ENCODE peak calls at places on chromosomes 13 and 19, in six cellular contexts. P, L, Z, X, I and Y are unnamed samples.

GRCh38 chr19:55398200-55398947 is 9.2 kb downstream of the UBE2S start:
- DNase-seq in P (no peak), L (no peak), Z (no peak), X (no peak), I (no peak), Y (no peak)

GRCh38 chr19:53130506-53130905 is 2.2 kb downstream of the ZNF415 start:
- DNase-seq in P (no peak), L (no peak), Z (no peak), X (peak), I (no peak), Y (no peak)

GRCh38 chr19:46218160-46218559 is 11.4 kb upstream of the IGFL1 start:
- DNase-seq in P (peak), L (peak), Z (no peak), X (peak), I (no peak), Y (peak)

GRCh38 chr13:35987572-35988513 is 143.3 kb downstream of the DCLK1 start:
- DNase-seq in P (no peak), L (no peak), Z (no peak), X (no peak), I (no peak), Y (no peak)

GRCh38 chr13:60261432-60262351 is 98.0 kb upstream of the DIAPH3 start:
- DNase-seq in P (no peak), L (no peak), Z (no peak), X (no peak), I (no peak), Y (no peak)

GRCh38 chr19:51002542-51003311 is 1.3 kb upstream of the KLK8 start:
- DNase-seq in P (no peak), L (no peak), Z (no peak), X (no peak), I (peak), Y (peak)

GRCh38 chr13:28679628-28680027 is 20.7 kb downstream of the POMP start:
- DNase-seq in P (no peak), L (peak), Z (no peak), X (no peak), I (no peak), Y (no peak)

GRCh38 chr13:24923305-24923640 is 159.3 kb downstream of the RNF17 start:
- DNase-seq in P (no peak), L (peak), Z (no peak), X (peak), I (no peak), Y (no peak)

GRCh38 chr13:74325106-74325505 is 190.9 kb upstream of the KLF12 start:
- DNase-seq in P (no peak), L (peak), Z (no peak), X (peak), I (peak), Y (no peak)

GRCh38 chr13:113835461-113836274 is 28.2 kb downstream of the GAS6 start:
- DNase-seq in P (no peak), L (peak), Z (no peak), X (no peak), I (no peak), Y (no peak)

GRCh38 chr19:29671393-29672076 is 6.3 kb downstream of the PLEKHF1 start:
- DNase-seq in P (no peak), L (peak), Z (no peak), X (peak), I (peak), Y (peak)

GRCh38 chr13:49343255-49343654 is 95.5 kb downstream of the CDADC1 start:
- DNase-seq in P (no peak), L (no peak), Z (no peak), X (no peak), I (no peak), Y (no peak)

GRCh38 chr19:17627921-17628320 is 60.2 kb downstream of the UNC13A start:
- DNase-seq in P (no peak), L (no peak), Z (peak), X (no peak), I (no peak), Y (no peak)

GRCh38 chr19:35249848-35250711 is 1.3 kb downstream of the LSR start:
- DNase-seq in P (no peak), L (no peak), Z (no peak), X (peak), I (peak), Y (no peak)

GRCh38 chr13:30158774-30159445 is 148.4 kb downstream of the KATNAL1 start:
- DNase-seq in P (no peak), L (peak), Z (no peak), X (peak), I (peak), Y (peak)

GRCh38 chr13:107753286-107753685 is 462.1 kb downstream of the LIG4 start:
- DNase-seq in P (no peak), L (no peak), Z (no peak), X (no peak), I (no peak), Y (no peak)

GRCh38 chr13:93758575-93758974 is 532.0 kb downstream of the GPC6 start:
- DNase-seq in P (no peak), L (peak), Z (no peak), X (no peak), I (no peak), Y (no peak)

GRCh38 chr19:45027371-45027770 is 11.5 kb upstream of the CLASRP start:
- DNase-seq in P (no peak), L (no peak), Z (no peak), X (no peak), I (no peak), Y (no peak)

GRCh38 chr19:6828698-6829633 is 56.5 kb downstream of the VAV1 start:
- DNase-seq in P (no peak), L (no peak), Z (peak), X (no peak), I (no peak), Y (peak)

GRCh38 chr13:111281751-111282311 is 38.6 kb upstream of the TEX29 start:
- DNase-seq in P (no peak), L (peak), Z (no peak), X (no peak), I (no peak), Y (no peak)

GRCh38 chr13:98374750-98375149 is 197.7 kb upstream of the RNF113B start:
- DNase-seq in P (no peak), L (no peak), Z (no peak), X (no peak), I (no peak), Y (no peak)

GRCh38 chr19:34676697-34677385 is at the start of gene SCGB2B2:
- DNase-seq in P (no peak), L (no peak), Z (no peak), X (no peak), I (no peak), Y (no peak)

GRCh38 chr19:42857544-42857867 is 22.0 kb downstream of the PSG1 start:
- DNase-seq in P (no peak), L (no peak), Z (no peak), X (no peak), I (no peak), Y (no peak)

GRCh38 chr19:31402931-31403330 is 53.7 kb upstream of the TSHZ3 start:
- DNase-seq in P (no peak), L (peak), Z (no peak), X (no peak), I (no peak), Y (no peak)

GRCh38 chr13:23753523-23753922 is 135.7 kb downstream of the MIPEP start:
- DNase-seq in P (no peak), L (peak), Z (no peak), X (no peak), I (no peak), Y (peak)

GRCh38 chr13:27228131-27228530 is 23.2 kb upstream of the RPL21 start:
- DNase-seq in P (no peak), L (no peak), Z (no peak), X (no peak), I (no peak), Y (no peak)

GRCh38 chr19:10295305-10295846 is 5.6 kb downstream of the ICAM5 start:
- DNase-seq in P (no peak), L (no peak), Z (no peak), X (no peak), I (no peak), Y (peak)
- TF ChIP-seq CTCF in P (no peak), L (peak), Z (no peak), X (no peak), I (no peak), Y (no peak)

GRCh38 chr19:10812902-10813404 is 23.1 kb downstream of the TMED1 start:
- DNase-seq in P (no peak), L (peak), Z (no peak), X (peak), I (peak), Y (no peak)
- TF ChIP-seq CTCF in P (no peak), L (peak), Z (no peak), X (no peak), I (no peak), Y (no peak)

GRCh38 chr13:77810430-77810829 is 108.2 kb downstream of the EDNRB start:
- DNase-seq in P (no peak), L (peak), Z (no peak), X (no peak), I (no peak), Y (no peak)
- TF ChIP-seq CTCF in P (no peak), L (peak), Z (peak), X (peak), I (no peak), Y (no peak)

GRCh38 chr19:48993175-48994034 is at the start of the genes GYS1 and RUVBL2:
- DNase-seq in P (peak), L (peak), Z (peak), X (peak), I (peak), Y (peak)

GRCh38 chr19:48991011-48991609 is 2.0 kb downstream of the GYS1 start:
- DNase-seq in P (no peak), L (no peak), Z (no peak), X (no peak), I (peak), Y (no peak)

GRCh38 chr19:48991823-48992570 is 1.1 kb downstream of the GYS1 start:
- DNase-seq in P (no peak), L (peak), Z (no peak), X (peak), I (peak), Y (peak)

GRCh38 chr19:48994035-48994386 is 324 bp downstream of the RUVBL2 start:
- DNase-seq in P (no peak), L (no peak), Z (no peak), X (no peak), I (no peak), Y (no peak)

GRCh38 chr19:48992571-48993174 is 436 bp downstream of the GYS1 start:
- DNase-seq in P (peak), L (no peak), Z (no peak), X (no peak), I (peak), Y (no peak)
- TF ChIP-seq CTCF in P (no peak), L (no peak), Z (no peak), X (no peak), I (no peak), Y (no peak)

GRCh38 chr13:105937451-105937850 is 598.0 kb downstream of the EFNB2 start:
- DNase-seq in P (peak), L (no peak), Z (no peak), X (no peak), I (no peak), Y (no peak)
- TF ChIP-seq CTCF in P (no peak), L (no peak), Z (no peak), X (no peak), I (no peak), Y (no peak)

DNA sequence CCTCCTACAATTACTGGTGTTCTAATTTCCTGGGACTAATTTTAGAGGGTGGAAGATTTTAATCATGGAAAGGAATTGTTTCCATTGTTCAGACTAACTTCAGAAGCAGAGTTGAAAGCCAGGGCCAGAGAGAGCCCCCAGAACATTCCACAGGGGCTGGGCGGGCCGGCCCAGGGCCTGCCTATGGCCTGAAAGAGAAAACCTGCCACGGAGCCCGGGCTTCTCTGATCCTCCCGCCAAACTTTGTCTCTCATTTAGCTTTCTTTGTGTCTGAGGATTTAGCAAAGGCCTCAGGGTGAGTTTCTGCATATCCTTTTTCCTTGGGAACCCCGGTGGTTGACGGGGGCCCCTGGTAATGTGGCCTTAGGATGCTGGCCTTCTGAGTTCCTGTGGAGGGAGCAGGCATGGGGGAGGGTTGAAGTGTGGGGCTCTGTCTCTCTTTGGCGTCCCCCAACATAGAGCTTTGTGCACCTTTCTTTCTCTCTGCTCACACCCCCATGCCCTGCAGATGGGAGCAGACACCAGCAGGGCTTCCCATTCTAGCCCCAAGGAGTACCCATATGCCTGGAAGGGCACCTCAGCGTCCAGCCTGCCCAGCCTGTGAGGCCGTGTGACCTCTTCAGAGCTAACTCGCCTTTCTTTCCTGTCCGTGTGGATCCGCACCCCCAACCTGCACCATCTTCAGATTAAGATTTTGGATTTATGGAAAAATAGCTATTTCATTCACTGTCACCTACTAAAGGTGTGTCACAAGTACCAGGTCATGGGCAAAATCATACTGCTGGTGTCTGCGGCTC is 539.5 kb downstream of the FGF9 start:
- DNase-seq in P (peak), L (no peak), Z (no peak), X (no peak), I (no peak), Y (no peak)
- TF ChIP-seq CTCF in P (no peak), L (no peak), Z (no peak), X (no peak), I (no peak), Y (no peak)

GRCh38 chr13:33351324-33351723 is 65.8 kb upstream of the STARD13 start:
- DNase-seq in P (no peak), L (peak), Z (no peak), X (no peak), I (no peak), Y (peak)
- TF ChIP-seq CTCF in P (no peak), L (peak), Z (peak), X (no peak), I (no peak), Y (no peak)

GRCh38 chr19:4123615-4124568 is at the start of gene MAP2K2:
- DNase-seq in P (peak), L (peak), Z (peak), X (peak), I (peak), Y (peak)
- TF ChIP-seq CTCF in P (no peak), L (no peak), Z (no peak), X (no peak), I (no peak), Y (no peak)

GRCh38 chr13:39600766-39601165 is 2.2 kb downstream of the LHFPL6 start:
- DNase-seq in P (peak), L (peak), Z (no peak), X (no peak), I (peak), Y (no peak)
- TF ChIP-seq CTCF in P (no peak), L (peak), Z (peak), X (no peak), I (no peak), Y (no peak)